ENCODE peak calls at places on chromosomes 1 and 21, in four cellular contexts. W, X, F and M are unnamed samples. For H3K4me1, the result is how much of the 10 kb centered on the place peaks cover.

GRCh38 chr1:53896673-53897229 is 2.8 kb downstream of the DIO1 start:
- DNase-seq in W (peak), X (no peak), F (peak), M (no peak)

GRCh38 chr1:86756062-86756406 is 51.7 kb downstream of the SH3GLB1 start:
- DNase-seq in W (no peak), X (no peak), F (no peak), M (peak)

GRCh38 chr1:245715970-245716369 is 561.2 kb downstream of the KIF26B start:
- DNase-seq in W (peak), X (no peak), F (no peak), M (no peak)

GRCh38 chr1:175146535-175147213 is 45.9 kb downstream of the KIAA0040 start:
- DNase-seq in W (peak), X (peak), F (peak), M (peak)

GRCh38 chr1:182080955-182081582 is 19.6 kb upstream of the ZNF648 start:
- DNase-seq in W (peak), X (peak), F (peak), M (peak)

GRCh38 chr1:37498872-37499617 is 15.5 kb downstream of the MEAF6 start:
- DNase-seq in W (no peak), X (no peak), F (peak), M (peak)

GRCh38 chr21:37700641-37701202 is 215.5 kb downstream of the KCNJ6 start:
- DNase-seq in W (peak), X (peak), F (peak), M (peak)

GRCh38 chr1:203281033-203281432 is 24.3 kb upstream of the BTG2 start:
- DNase-seq in W (no peak), X (no peak), F (peak), M (no peak)

GRCh38 chr1:246351726-246352125 is 155.4 kb downstream of the SMYD3 start:
- DNase-seq in W (no peak), X (no peak), F (no peak), M (no peak)

GRCh38 chr1:51331206-51332100 is 1.1 kb upstream of the TTC39A start:
- DNase-seq in W (peak), X (no peak), F (peak), M (peak)

GRCh38 chr1:113811353-113811887 is 856 bp downstream of the RSBN1 start:
- DNase-seq in W (peak), X (peak), F (peak), M (peak)

GRCh38 chr1:67588186-67588865 is 96.7 kb upstream of the GADD45A start:
- DNase-seq in W (no peak), X (no peak), F (no peak), M (no peak)

GRCh38 chr1:111565957-111566356 is 53.6 kb upstream of the RAP1A start:
- DNase-seq in W (peak), X (no peak), F (peak), M (peak)

GRCh38 chr1:23530089-23530749 is 814 bp downstream of the E2F2 start:
- DNase-seq in W (no peak), X (peak), F (no peak), M (no peak)

GRCh38 chr1:103194060-103194459 is 85.7 kb upstream of the COL11A1 start:
- DNase-seq in W (peak), X (no peak), F (no peak), M (no peak)

GRCh38 chr21:23853796-23854379 is 1753.4 kb downstream of the MRPL39 start:
- DNase-seq in W (peak), X (no peak), F (peak), M (no peak)

GRCh38 chr1:67664048-67664447 is 21.0 kb upstream of the GADD45A start:
- DNase-seq in W (no peak), X (no peak), F (no peak), M (no peak)

GRCh38 chr1:79845951-79846350 is 839.4 kb upstream of the ADGRL4 start:
- DNase-seq in W (no peak), X (no peak), F (no peak), M (no peak)

GRCh38 chr1:65020774-65021173 is 54.4 kb upstream of the JAK1 start:
- DNase-seq in W (peak), X (peak), F (no peak), M (no peak)

GRCh38 chr21:37787456-37787855 is 128.8 kb downstream of the KCNJ6 start:
- DNase-seq in W (peak), X (no peak), F (no peak), M (no peak)

GRCh38 chr1:51093566-51093965 is 8.5 kb upstream of the C1orf185 start:
- DNase-seq in W (no peak), X (no peak), F (no peak), M (no peak)

GRCh38 chr1:96756789-96757188 is 35.2 kb downstream of the PTBP2 start:
- DNase-seq in W (no peak), X (no peak), F (no peak), M (no peak)

GRCh38 chr21:34548782-34549376 is 36.9 kb upstream of the KCNE1 start:
- DNase-seq in W (peak), X (no peak), F (no peak), M (peak)

GRCh38 chr1:19974822-19975416 is 4.5 kb downstream of the PLA2G2A start:
- DNase-seq in W (peak), X (peak), F (peak), M (peak)

GRCh38 chr1:156623946-156624813 is 5.0 kb downstream of the HAPLN2 start:
- DNase-seq in W (peak), X (peak), F (peak), M (peak)

GRCh38 chr1:173202430-173203145 is 4.5 kb downstream of the TNFSF4 start:
- DNase-seq in W (peak), X (peak), F (peak), M (peak)

GRCh38 chr1:81111818-81112217 is 688.9 kb upstream of the ADGRL2 start:
- DNase-seq in W (no peak), X (no peak), F (no peak), M (no peak)

GRCh38 chr1:107963601-107964396 is 1.2 kb downstream of the VAV3 start:
- DNase-seq in W (peak), X (peak), F (peak), M (no peak)

GRCh38 chr1:1628656-1629429 is 3.1 kb upstream of the MMP23B start:
- DNase-seq in W (no peak), X (peak), F (no peak), M (no peak)

GRCh38 chr1:51736702-51737101 is 119.8 kb downstream of the OSBPL9 start:
- DNase-seq in W (no peak), X (no peak), F (peak), M (peak)

GRCh38 chr1:205519541-205520131 is 15.2 kb downstream of the CDK18 start:
- DNase-seq in W (no peak), X (no peak), F (no peak), M (no peak)

GRCh38 chr1:9321480-9321849 is 28.8 kb downstream of the SPSB1 start:
- DNase-seq in W (peak), X (no peak), F (peak), M (no peak)

GRCh38 chr1:84146375-84147032 is 2.4 kb downstream of the PRKACB start:
- DNase-seq in W (peak), X (no peak), F (no peak), M (no peak)

GRCh38 chr1:204449631-204450280 is 38.1 kb upstream of the PPP1R15B start:
- DNase-seq in W (no peak), X (no peak), F (no peak), M (peak)
- H3K4me3 ChIP-seq in W (no peak), X (no peak), F (no peak), M (no peak)

GRCh38 chr1:206951318-206952105 is 5.2 kb upstream of the PIGR start:
- DNase-seq in W (no peak), X (no peak), F (peak), M (peak)

GRCh38 chr1:206949208-206949607 is 2.9 kb upstream of the PIGR start:
- DNase-seq in W (no peak), X (no peak), F (no peak), M (no peak)

GRCh38 chr1:206946261-206946660 is at the start of gene PIGR:
- DNase-seq in W (no peak), X (no peak), F (no peak), M (peak)

GRCh38 chr1:206952182-206952581 is 5.9 kb upstream of the PIGR start:
- DNase-seq in W (peak), X (no peak), F (peak), M (peak)

DNA sequence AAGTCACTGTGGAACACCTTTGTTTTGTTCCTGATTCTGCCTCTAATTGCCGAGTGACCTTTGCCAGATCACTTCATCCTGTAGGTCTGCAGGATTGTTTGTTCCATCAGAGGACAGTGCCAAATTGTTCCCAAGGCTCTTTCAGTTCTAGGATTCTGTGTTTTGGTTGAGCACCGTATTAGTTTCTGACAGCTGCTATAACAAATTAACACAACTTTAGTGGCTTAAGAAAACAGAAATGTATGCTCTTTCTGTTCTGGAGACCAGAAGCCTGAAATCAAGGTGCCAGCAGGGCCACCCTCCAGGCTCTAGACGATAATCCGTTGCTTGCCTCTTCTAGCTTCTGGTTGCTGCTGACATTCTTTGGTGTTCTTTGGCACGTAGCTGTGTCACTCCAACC is 3.4 kb upstream of the PIGR start:
- DNase-seq in W (no peak), X (no peak), F (no peak), M (no peak)
- H3K4me1 ChIP-seq in W (under half), X (under half), F (under half), M (under half)

GRCh38 chr1:236638935-236639334 is 34.6 kb upstream of the HEATR1 start:
- DNase-seq in W (no peak), X (no peak), F (no peak), M (no peak)
- H3K27ac ChIP-seq in W (no peak), X (no peak), F (no peak), M (no peak)

GRCh38 chr1:29258974-29259801 is 22.9 kb downstream of the PTPRU start:
- DNase-seq in W (peak), X (peak), F (no peak), M (no peak)
- H3K4me3 ChIP-seq in W (peak), X (peak), F (peak), M (no peak)

GRCh38 chr1:116379057-116379630 is 6.1 kb downstream of the ATP1A1 start:
- DNase-seq in W (no peak), X (no peak), F (no peak), M (no peak)
- H3K4me1 ChIP-seq in W (under half), X (half or more), F (half or more), M (under half)

GRCh38 chr1:200731654-200732332 is 6.9 kb upstream of the CAMSAP2 start:
- DNase-seq in W (no peak), X (no peak), F (no peak), M (no peak)

GRCh38 chr1:200729863-200730262 is 8.8 kb upstream of the CAMSAP2 start:
- DNase-seq in W (no peak), X (no peak), F (no peak), M (no peak)

GRCh38 chr1:200724064-200724463 is 14.6 kb upstream of the CAMSAP2 start:
- DNase-seq in W (no peak), X (no peak), F (no peak), M (no peak)

GRCh38 chr1:200732438-200732837 is 6.3 kb upstream of the CAMSAP2 start:
- DNase-seq in W (no peak), X (no peak), F (no peak), M (no peak)

GRCh38 chr1:200727257-200727656 is 11.4 kb upstream of the CAMSAP2 start:
- DNase-seq in W (no peak), X (no peak), F (no peak), M (no peak)
- H3K27ac ChIP-seq in W (no peak), X (no peak), F (no peak), M (no peak)

GRCh38 chr1:58778593-58778992 is 5.3 kb downstream of the JUN start:
- DNase-seq in W (no peak), X (no peak), F (peak), M (no peak)

GRCh38 chr1:58779059-58779754 is 4.6 kb downstream of the JUN start:
- DNase-seq in W (peak), X (no peak), F (peak), M (no peak)

GRCh38 chr1:58780586-58781452 is 3.0 kb downstream of the JUN start:
- DNase-seq in W (peak), X (no peak), F (peak), M (peak)

GRCh38 chr1:58781541-58782307 is 2.1 kb downstream of the JUN start:
- DNase-seq in W (peak), X (peak), F (peak), M (peak)

DNA sequence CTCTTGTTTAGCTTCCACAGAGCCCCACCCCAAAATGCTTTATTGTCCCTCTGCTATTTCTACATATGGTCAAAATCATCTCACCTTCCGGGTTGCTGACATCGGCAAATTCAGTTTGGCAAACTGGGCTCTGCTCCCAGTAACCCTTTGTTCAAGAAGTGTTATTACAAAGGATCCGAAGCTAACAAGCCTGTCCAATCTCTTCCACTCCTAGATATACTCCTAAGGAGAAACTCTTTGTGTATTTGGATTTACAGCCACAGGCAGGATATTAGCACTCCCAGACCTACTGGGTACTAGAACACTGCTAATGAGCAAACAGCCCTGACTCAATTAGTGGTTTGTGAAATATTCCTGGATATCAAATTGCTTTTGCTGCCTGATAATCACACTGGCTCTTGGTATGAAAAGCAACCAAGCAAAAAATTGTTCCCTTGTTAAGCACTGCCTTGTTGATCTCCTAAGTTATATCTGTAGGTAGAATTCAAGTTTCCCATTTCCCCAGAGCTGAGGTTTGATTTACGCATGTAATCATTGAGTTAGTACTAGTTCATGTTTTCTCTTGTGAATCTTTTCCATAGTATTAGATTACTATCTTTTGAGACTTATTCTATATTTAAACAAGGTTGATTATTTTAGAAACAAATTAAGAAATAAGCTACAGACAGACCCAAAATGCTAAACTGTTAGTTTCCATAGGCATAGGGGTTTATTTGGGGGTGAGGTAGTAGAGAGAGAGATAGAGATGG is 3.8 kb downstream of the JUN start:
- DNase-seq in W (peak), X (no peak), F (peak), M (peak)
- H3K4me3 ChIP-seq in W (no peak), X (no peak), F (peak), M (no peak)

GRCh38 chr1:230828421-230828820 is 39.9 kb downstream of the C1orf198 start:
- DNase-seq in W (no peak), X (peak), F (no peak), M (no peak)
- H3K4me1 ChIP-seq in W (under half), X (under half), F (under half), M (under half)

GRCh38 chr1:40802078-40803075 is 18.8 kb downstream of the KCNQ4 start:
- DNase-seq in W (peak), X (peak), F (peak), M (peak)
- H3K27ac ChIP-seq in W (no peak), X (no peak), F (no peak), M (peak)